ENCODE peak calls at places on chromosomes 3 and 15, in nine cellular contexts. E is lower leg skin, X is colonic mucosa, B is fibroblast of lung, Y is neural crest cell, N is AG04450, S is heart right ventricle, D is tibial nerve, C is left ventricle myocardium inferior. P is an unnamed sample.

GRCh38 chr15:63349621-63350020 is 32.0 kb downstream of the CA12 start:
- DNase-seq in E (no peak), X (no peak), B (no peak), Y (no peak), N (no peak), S (no peak), D (no peak), C (no peak), P (no peak)

GRCh38 chr15:68797589-68798377 is 22.9 kb downstream of the ANP32A start:
- DNase-seq in E (no peak), X (no peak), B (no peak), Y (no peak), N (no peak), S (peak; percentile 52), D (no peak), C (peak; percentile 55), P (no peak)

GRCh38 chr3:123295171-123295900 is 93.6 kb downstream of the SEC22A start:
- DNase-seq in E (no peak), X (no peak), B (no peak), Y (no peak), N (no peak), S (no peak), D (no peak), C (no peak), P (peak; percentile 33)

GRCh38 chr3:107082527-107082926 is 294.7 kb upstream of the CCDC54 start:
- DNase-seq in E (no peak), X (no peak), B (no peak), Y (no peak), N (no peak), S (no peak), D (no peak), C (no peak), P (no peak)

GRCh38 chr3:31092748-31093607 is 198.5 kb upstream of the GADL1 start:
- DNase-seq in E (peak; percentile 31), X (no peak), B (no peak), Y (no peak), N (no peak), S (peak; percentile 9), D (no peak), C (no peak), P (no peak)

GRCh38 chr15:89514596-89515406 is 18.4 kb upstream of the RHCG start:
- DNase-seq in E (no peak), X (no peak), B (no peak), Y (no peak), N (no peak), S (no peak), D (no peak), C (no peak), P (no peak)

GRCh38 chr3:169818330-169818729 is 5.6 kb upstream of the LRRC34 start:
- DNase-seq in E (no peak), X (no peak), B (no peak), Y (no peak), N (no peak), S (no peak), D (no peak), C (no peak), P (no peak)

GRCh38 chr3:192336286-192336685 is 391.1 kb downstream of the FGF12 start:
- DNase-seq in E (no peak), X (no peak), B (no peak), Y (no peak), N (no peak), S (no peak), D (no peak), C (no peak), P (no peak)

GRCh38 chr3:153038779-153039178 is 123.2 kb upstream of the RAP2B start:
- DNase-seq in E (no peak), X (peak; percentile 29), B (no peak), Y (no peak), N (no peak), S (no peak), D (no peak), C (no peak), P (no peak)

GRCh38 chr15:70521576-70522322 is 241.6 kb downstream of the UACA start:
- DNase-seq in E (no peak), X (no peak), B (no peak), Y (no peak), N (no peak), S (no peak), D (no peak), C (no peak), P (peak; percentile 40)

GRCh38 chr3:20683912-20684311 is 497.9 kb upstream of the SGO1 start:
- DNase-seq in E (peak; percentile 14), X (no peak), B (peak; percentile 41), Y (no peak), N (no peak), S (peak; percentile 63), D (no peak), C (no peak), P (no peak)

GRCh38 chr3:134485075-134485536 is 679 bp downstream of the ANAPC13 start:
- DNase-seq in E (no peak), X (peak; percentile 48), B (no peak), Y (no peak), N (no peak), S (no peak), D (no peak), C (no peak), P (peak; percentile 51)

GRCh38 chr3:125116311-125117069 is 60.7 kb upstream of the HEG1 start:
- DNase-seq in E (peak; percentile 30), X (no peak), B (peak; percentile 77), Y (no peak), N (no peak), S (peak; percentile 47), D (no peak), C (no peak), P (no peak)

GRCh38 chr15:26729030-26729429 is 43.8 kb downstream of the GABRB3 start:
- DNase-seq in E (no peak), X (no peak), B (no peak), Y (no peak), N (no peak), S (no peak), D (no peak), C (no peak), P (no peak)

GRCh38 chr15:70095387-70096214 is 2.1 kb downstream of the TLE3 start:
- DNase-seq in E (peak; percentile 32), X (peak; percentile 38), B (no peak), Y (no peak), N (no peak), S (peak; percentile 33), D (no peak), C (no peak), P (peak; percentile 66)

GRCh38 chr3:57169106-57169505 is 4.0 kb upstream of the IL17RD start:
- DNase-seq in E (no peak), X (peak; percentile 13), B (no peak), Y (no peak), N (no peak), S (no peak), D (no peak), C (no peak), P (no peak)

GRCh38 chr3:112074616-112075497 is 11.3 kb upstream of the C3orf52 start:
- DNase-seq in E (peak; percentile 51), X (peak; percentile 70), B (peak; percentile 90), Y (no peak), N (peak; percentile 83), S (no peak), D (no peak), C (no peak), P (no peak)

GRCh38 chr3:126984391-126985142 is 1.7 kb downstream of the PLXNA1 start:
- DNase-seq in E (no peak), X (no peak), B (no peak), Y (no peak), N (no peak), S (no peak), D (no peak), C (no peak), P (no peak)

GRCh38 chr15:57253082-57253481 is 123.2 kb upstream of the CGNL1 start:
- DNase-seq in E (no peak), X (no peak), B (no peak), Y (no peak), N (no peak), S (no peak), D (no peak), C (no peak), P (no peak)

GRCh38 chr3:195881276-195881988 is 26.9 kb downstream of the TNK2 start:
- DNase-seq in E (no peak), X (no peak), B (no peak), Y (no peak), N (no peak), S (no peak), D (no peak), C (no peak), P (no peak)

GRCh38 chr3:167032267-167032876 is 347.7 kb downstream of the ZBBX start:
- DNase-seq in E (no peak), X (no peak), B (peak; percentile 79), Y (no peak), N (peak; percentile 41), S (no peak), D (no peak), C (no peak), P (no peak)
- TF ChIP-seq CTCF in E (no peak), X (no peak), B (peak; percentile 60), Y (peak; percentile 82), N (peak; percentile 67), S (no peak), D (peak; percentile 20), C (peak; percentile 42), P (no peak)

DNA sequence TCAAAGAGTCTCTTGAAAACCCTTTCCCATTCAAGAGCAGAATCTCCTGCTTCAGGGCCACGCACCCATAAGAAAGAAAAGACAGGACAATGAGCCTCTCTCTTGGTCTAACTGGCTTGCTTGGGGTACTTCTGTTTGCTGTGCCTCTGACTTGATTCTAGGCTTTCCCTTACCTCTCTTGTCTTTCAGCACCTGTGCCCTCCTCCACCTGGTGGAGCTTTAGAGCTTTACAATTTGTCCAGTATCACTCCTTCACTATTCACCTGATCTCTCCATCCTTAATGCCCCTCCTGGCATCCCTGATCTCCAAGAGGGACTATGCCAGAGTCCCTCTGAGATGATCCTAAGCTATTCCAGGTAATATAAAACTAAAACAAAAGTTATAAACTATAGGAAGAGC is 252.6 kb downstream of the NTRK3 start:
- DNase-seq in E (no peak), X (no peak), B (no peak), Y (no peak), N (no peak), S (no peak), D (no peak), C (no peak), P (no peak)
- TF ChIP-seq CTCF in E (no peak), X (no peak), B (no peak), Y (no peak), N (no peak), S (no peak), D (no peak), C (no peak), P (no peak)

GRCh38 chr15:49876401-49877038 is 242.5 kb downstream of the ATP8B4 start:
- DNase-seq in E (no peak), X (no peak), B (no peak), Y (no peak), N (no peak), S (peak; percentile 29), D (no peak), C (peak; percentile 19), P (no peak)
- TF ChIP-seq CTCF in E (no peak), X (peak; percentile 32), B (peak; percentile 2), Y (peak; percentile 38), N (peak; percentile 12), S (no peak), D (peak; percentile 46), C (peak; percentile 67), P (peak; percentile 44)

DNA sequence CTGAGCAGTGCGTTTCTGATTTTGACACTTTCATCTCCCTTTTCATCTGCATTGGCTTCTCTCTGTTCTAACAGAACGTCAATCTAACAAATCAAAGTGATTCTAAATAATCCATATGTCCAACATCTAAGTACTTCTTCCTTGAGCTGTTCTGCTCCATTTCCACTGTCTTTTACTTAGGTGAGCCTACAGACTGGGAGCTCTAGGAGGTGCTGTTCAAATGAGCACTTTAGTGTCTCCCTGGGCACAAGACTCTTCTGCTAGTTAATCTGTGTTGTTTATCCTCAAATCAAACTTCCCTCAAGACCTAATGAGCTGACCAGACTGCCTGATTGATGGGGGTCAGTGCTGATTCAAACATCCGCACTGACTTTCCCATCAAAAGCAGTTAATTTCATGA is 408.1 kb downstream of the WDR72 start:
- DNase-seq in E (no peak), X (no peak), B (no peak), Y (no peak), N (no peak), S (no peak), D (no peak), C (no peak), P (no peak)
- TF ChIP-seq CTCF in E (no peak), X (no peak), B (no peak), Y (no peak), N (no peak), S (no peak), D (no peak), C (no peak), P (no peak)